ENCODE peak calls at places on chromosome 4, in six cellular contexts. B is HCT116, D is right lobe of liver, P is A549, T is ovary, E is prostate gland. H is an unnamed sample.

GRCh38 chr4:4519296-4519898 is 22.5 kb downstream of the STX18 start:
- DNase-seq in B (peak; percentile 12), D (no peak), P (peak; percentile 14), T (no peak), E (no peak), H (no peak)

GRCh38 chr4:77959566-77960338 is 97.1 kb downstream of the MRPL1 start:
- DNase-seq in B (peak; percentile 51), D (no peak), P (peak; percentile 65), T (no peak), E (peak; percentile 23), H (no peak)

GRCh38 chr4:101304916-101305315 is 42.4 kb downstream of the PPP3CA start:
- DNase-seq in B (no peak), D (no peak), P (no peak), T (no peak), E (no peak), H (no peak)

GRCh38 chr4:74266081-74266480 is 42.2 kb upstream of the EPGN start:
- DNase-seq in B (no peak), D (no peak), P (no peak), T (no peak), E (no peak), H (no peak)

GRCh38 chr4:184506527-184507121 is 32.3 kb upstream of the IRF2 start:
- DNase-seq in B (no peak), D (no peak), P (peak; percentile 14), T (no peak), E (no peak), H (no peak)

GRCh38 chr4:26377352-26378311 is 56.8 kb downstream of the RBPJ start:
- DNase-seq in B (no peak), D (no peak), P (no peak), T (no peak), E (no peak), H (no peak)

GRCh38 chr4:1026115-1026514 is 14.7 kb downstream of the FGFRL1 start:
- DNase-seq in B (no peak), D (peak; percentile 67), P (no peak), T (no peak), E (no peak), H (no peak)

GRCh38 chr4:81504685-81505598 is 33.2 kb upstream of the RASGEF1B start:
- DNase-seq in B (no peak), D (peak; percentile 73), P (no peak), T (no peak), E (peak; percentile 62), H (peak; percentile 59)

GRCh38 chr4:97646997-97647396 is 496.3 kb downstream of the STPG2 start:
- DNase-seq in B (no peak), D (no peak), P (no peak), T (no peak), E (no peak), H (peak; percentile 18)

GRCh38 chr4:138055890-138056289 is 186.3 kb downstream of the SLC7A11 start:
- DNase-seq in B (no peak), D (no peak), P (no peak), T (no peak), E (no peak), H (no peak)

GRCh38 chr4:7043521-7044414 is 596 bp downstream of the TADA2B start:
- DNase-seq in B (no peak), D (peak; percentile 64), P (peak; percentile 22), T (peak; percentile 61), E (peak; percentile 12), H (no peak)

GRCh38 chr4:7044415-7044930 is 1.3 kb downstream of the TADA2B start:
- DNase-seq in B (no peak), D (no peak), P (no peak), T (no peak), E (no peak), H (no peak)

GRCh38 chr4:7041246-7041645 is 1.9 kb upstream of the TADA2B start:
- DNase-seq in B (no peak), D (no peak), P (no peak), T (no peak), E (no peak), H (no peak)

GRCh38 chr4:7041851-7042696 is 1.1 kb upstream of the TADA2B start:
- DNase-seq in B (no peak), D (peak; percentile 76), P (no peak), T (peak; percentile 66), E (peak; percentile 20), H (peak; percentile 76)

DNA sequence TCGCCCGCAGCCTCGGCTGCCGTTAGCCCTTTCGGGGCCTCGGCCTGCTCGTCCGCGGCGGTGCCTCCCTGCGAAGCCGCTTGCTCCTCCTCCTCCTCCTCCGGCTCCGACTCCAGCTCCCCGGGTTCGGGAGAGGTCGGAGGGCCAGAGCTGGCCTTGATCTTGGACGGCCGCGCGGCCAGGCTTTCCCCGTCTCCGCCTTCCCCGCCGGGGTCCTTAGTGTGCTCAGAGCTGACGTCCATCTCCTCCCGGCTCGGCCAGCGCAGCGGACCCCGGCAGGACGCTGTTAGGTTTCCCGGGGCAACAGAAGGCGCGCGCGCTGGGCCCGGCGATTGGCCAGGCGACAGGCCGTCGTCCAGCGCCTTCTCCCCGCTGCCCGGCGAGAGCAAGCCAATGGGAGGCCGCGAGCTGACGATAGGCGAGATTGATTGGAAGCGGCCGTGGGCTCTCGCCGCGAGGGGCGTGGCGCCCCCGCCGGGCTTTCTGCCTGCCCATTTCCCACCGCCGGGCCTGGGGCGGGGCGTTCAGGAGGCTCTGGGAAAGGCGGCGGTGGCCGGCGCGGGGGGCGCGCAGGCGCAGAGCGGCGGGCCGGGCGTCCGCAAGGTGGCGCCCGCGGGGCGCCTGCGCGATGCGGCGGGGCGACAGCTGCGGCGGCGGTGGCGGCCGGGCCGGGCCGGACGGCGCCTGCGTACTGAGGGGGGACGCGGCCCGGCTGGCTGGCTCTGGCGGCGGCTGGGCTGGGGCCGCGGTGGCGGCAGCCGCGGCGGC is at the start of gene TADA2B:
- DNase-seq in B (peak; percentile 91), D (peak; percentile 98), P (peak; percentile 95), T (peak; percentile 97), E (peak; percentile 97), H (peak; percentile 97)
- TF ChIP-seq POLR2A in B (no peak), D (no peak), P (peak; percentile 47), T (no peak), E (peak; percentile 49), H (no peak)

GRCh38 chr4:41146716-41147506 is 67.4 kb downstream of the APBB2 start:
- DNase-seq in B (no peak), D (peak; percentile 49), P (no peak), T (no peak), E (peak; percentile 21), H (no peak)

GRCh38 chr4:41146196-41146595 is 68.1 kb downstream of the APBB2 start:
- DNase-seq in B (no peak), D (no peak), P (no peak), T (no peak), E (no peak), H (no peak)

GRCh38 chr4:41145571-41146078 is 68.7 kb downstream of the APBB2 start:
- DNase-seq in B (no peak), D (no peak), P (no peak), T (no peak), E (no peak), H (no peak)

GRCh38 chr4:41150401-41150800 is 63.9 kb downstream of the APBB2 start:
- DNase-seq in B (no peak), D (no peak), P (no peak), T (no peak), E (no peak), H (no peak)

GRCh38 chr4:41148292-41148691 is 66.0 kb downstream of the APBB2 start:
- DNase-seq in B (no peak), D (no peak), P (no peak), T (no peak), E (no peak), H (no peak)
- H3K4me3 ChIP-seq in B (no peak overlapping the region), D (no peak overlapping the region), P (no peak overlapping the region), T (no peak overlapping the region), E (no peak overlapping the region), H (no peak overlapping the region)

GRCh38 chr4:86990510-86990909 is 55.7 kb downstream of the AFF1 start:
- DNase-seq in B (no peak), D (no peak), P (no peak), T (no peak), E (no peak), H (no peak)

GRCh38 chr4:86993909-86994672 is 59.3 kb downstream of the AFF1 start:
- DNase-seq in B (no peak), D (peak; percentile 68), P (no peak), T (no peak), E (no peak), H (no peak)

DNA sequence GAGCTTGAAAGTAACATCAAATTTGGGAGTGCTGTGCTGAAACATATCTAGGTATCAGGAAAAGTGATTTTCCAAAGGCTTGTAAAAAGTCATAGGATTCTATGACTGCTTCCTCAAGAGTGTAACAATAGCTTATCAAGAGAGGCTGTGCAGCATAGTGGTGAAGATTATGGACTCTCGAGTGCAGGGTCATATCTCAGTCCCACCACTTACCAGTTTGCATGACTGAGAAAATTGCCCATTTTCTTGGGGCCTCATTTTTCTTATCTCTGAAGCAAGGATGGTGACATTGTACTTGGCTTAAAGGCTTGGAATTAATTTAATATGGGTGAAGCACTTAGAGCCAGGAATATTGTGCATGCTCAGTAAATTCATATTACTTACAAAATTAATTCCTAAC is 57.2 kb downstream of the AFF1 start:
- DNase-seq in B (no peak), D (no peak), P (no peak), T (no peak), E (no peak), H (no peak)
- TF ChIP-seq POLR2A in B (no peak), D (no peak), P (no peak), T (no peak), E (no peak), H (no peak)

GRCh38 chr4:86592553-86593249 is 1.4 kb upstream of the PTPN13 start:
- DNase-seq in B (no peak), D (no peak), P (peak; percentile 16), T (no peak), E (no peak), H (no peak)

GRCh38 chr4:86595426-86595805 is 1.3 kb downstream of the PTPN13 start:
- DNase-seq in B (peak; percentile 8), D (no peak), P (no peak), T (no peak), E (peak; percentile 23), H (no peak)

GRCh38 chr4:86593726-86594558 is at the start of gene PTPN13:
- DNase-seq in B (peak; percentile 97), D (peak; percentile 89), P (peak; percentile 97), T (peak; percentile 100), E (peak; percentile 99), H (peak; percentile 93)

GRCh38 chr4:86596802-86597201 is 2.7 kb downstream of the PTPN13 start:
- DNase-seq in B (peak; percentile 7), D (no peak), P (no peak), T (no peak), E (no peak), H (no peak)

DNA sequence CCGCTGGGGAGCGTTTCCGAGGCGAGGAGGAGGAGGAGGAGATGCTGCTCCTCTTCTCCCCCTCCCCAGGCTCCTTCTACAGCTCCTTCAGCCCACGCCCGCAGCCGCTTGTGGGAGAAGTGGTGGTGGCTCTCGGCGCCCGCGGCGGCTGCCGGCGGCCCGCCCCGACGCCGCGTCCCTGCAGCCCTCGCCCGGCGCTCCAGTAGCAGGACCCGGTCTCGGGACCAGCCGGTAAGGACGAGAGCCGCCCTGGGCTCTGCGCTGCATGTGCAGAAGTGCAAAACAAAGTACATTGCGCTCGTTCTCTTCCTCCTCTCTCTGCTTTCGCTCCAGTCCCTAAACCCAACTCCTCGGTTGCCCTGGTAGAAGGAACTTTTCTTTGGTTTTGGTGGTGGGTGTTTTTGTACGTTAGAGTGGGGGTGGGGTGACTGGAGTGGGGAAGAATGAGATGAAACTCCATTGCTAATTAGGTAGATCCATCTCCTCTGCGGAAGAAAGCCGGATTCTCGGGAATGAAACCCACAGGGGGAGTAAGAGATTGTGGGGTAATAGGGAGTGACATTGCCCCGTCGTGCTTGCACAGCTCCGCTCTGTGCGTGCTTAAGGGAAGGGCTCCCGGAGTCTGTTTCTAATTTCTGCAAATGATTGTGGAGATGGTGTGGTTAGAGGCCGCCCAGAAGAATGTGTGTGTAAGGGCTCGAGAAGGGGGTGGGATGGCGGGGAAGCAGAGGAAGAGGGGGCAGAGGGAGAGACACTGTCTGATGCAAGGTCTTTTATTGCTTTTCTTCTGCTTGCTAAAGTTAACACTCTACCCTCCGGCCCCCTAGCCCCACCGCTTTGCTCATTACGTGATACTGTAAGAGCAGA is 677 bp downstream of the PTPN13 start:
- DNase-seq in B (peak; percentile 13), D (no peak), P (peak; percentile 48), T (peak; percentile 49), E (peak; percentile 48), H (peak; percentile 28)
- H3K4me3 ChIP-seq in B (peak overlapping the region; percentile 76), D (peak overlapping the region; percentile 39), P (peak overlapping the region; percentile 87), T (peak overlapping the region; percentile 85), E (peak overlapping the region; percentile 75), H (peak overlapping the region; percentile 54)

H was measured in heart left ventricle.